ENCODE peak calls at places on chromosomes 12 and 14, in nine cellular contexts. One of them, this sample, is unnamed.

GRCh38 chr12:122961551-122962329 is 4.5 kb downstream of the ABCB9 start:
- DNase-seq in AG04450: no peak
- DNase-seq in mesendoderm: no peak
- DNase-seq in foreskin fibroblast: no peak
- DNase-seq in tibial artery: no peak
- DNase-seq in tibial nerve: no peak
- DNase-seq in mesenchymal stem cell: no peak
- DNase-seq in effector memory CD4-positive, alpha-beta T cell: no peak
- DNase-seq in neuronal stem cell: no peak
- DNase-seq in this sample: no peak

GRCh38 chr14:78405071-78405856 is 235.1 kb downstream of the NRXN3 start:
- DNase-seq in AG04450: no peak
- DNase-seq in mesendoderm: peak
- DNase-seq in tibial artery: no peak
- DNase-seq in effector memory CD4-positive, alpha-beta T cell: no peak
- DNase-seq in neuronal stem cell: no peak
- DNase-seq in foreskin fibroblast: no peak
- DNase-seq in tibial nerve: no peak
- DNase-seq in mesenchymal stem cell: no peak
- DNase-seq in this sample: no peak

GRCh38 chr12:89314060-89314761 is 38.1 kb downstream of the DUSP6 start:
- DNase-seq in effector memory CD4-positive, alpha-beta T cell: no peak
- DNase-seq in AG04450: no peak
- DNase-seq in neuronal stem cell: no peak
- DNase-seq in tibial artery: no peak
- DNase-seq in tibial nerve: no peak
- DNase-seq in mesenchymal stem cell: no peak
- DNase-seq in mesendoderm: no peak
- DNase-seq in foreskin fibroblast: no peak
- DNase-seq in this sample: no peak

GRCh38 chr14:81990312-81990761 is 456.7 kb upstream of the SEL1L start:
- DNase-seq in effector memory CD4-positive, alpha-beta T cell: no peak
- DNase-seq in neuronal stem cell: peak
- DNase-seq in foreskin fibroblast: peak
- DNase-seq in AG04450: peak
- DNase-seq in mesendoderm: peak
- DNase-seq in mesenchymal stem cell: peak
- DNase-seq in tibial nerve: peak
- DNase-seq in tibial artery: no peak
- DNase-seq in this sample: no peak

GRCh38 chr14:92987713-92988510 is 65.0 kb downstream of the CHGA start:
- DNase-seq in foreskin fibroblast: peak
- DNase-seq in AG04450: no peak
- DNase-seq in tibial artery: no peak
- DNase-seq in mesendoderm: no peak
- DNase-seq in tibial nerve: no peak
- DNase-seq in effector memory CD4-positive, alpha-beta T cell: no peak
- DNase-seq in mesenchymal stem cell: no peak
- DNase-seq in neuronal stem cell: no peak
- DNase-seq in this sample: no peak

GRCh38 chr12:22100952-22101748 is 55.1 kb downstream of the CMAS start:
- DNase-seq in effector memory CD4-positive, alpha-beta T cell: no peak
- DNase-seq in tibial artery: peak
- DNase-seq in foreskin fibroblast: peak
- DNase-seq in tibial nerve: peak
- DNase-seq in mesenchymal stem cell: peak
- DNase-seq in neuronal stem cell: peak
- DNase-seq in AG04450: peak
- DNase-seq in mesendoderm: peak
- DNase-seq in this sample: no peak

GRCh38 chr12:116137318-116137717 is 140.2 kb downstream of the MED13L start:
- DNase-seq in neuronal stem cell: no peak
- DNase-seq in tibial nerve: no peak
- DNase-seq in AG04450: no peak
- DNase-seq in mesendoderm: no peak
- DNase-seq in foreskin fibroblast: no peak
- DNase-seq in mesenchymal stem cell: no peak
- DNase-seq in effector memory CD4-positive, alpha-beta T cell: no peak
- DNase-seq in tibial artery: no peak
- DNase-seq in this sample: no peak

GRCh38 chr14:68365228-68365627 is 427.6 kb downstream of the ZFP36L1 start:
- DNase-seq in AG04450: peak
- DNase-seq in mesendoderm: no peak
- DNase-seq in tibial nerve: no peak
- DNase-seq in neuronal stem cell: no peak
- DNase-seq in tibial artery: no peak
- DNase-seq in foreskin fibroblast: peak
- DNase-seq in mesenchymal stem cell: peak
- DNase-seq in effector memory CD4-positive, alpha-beta T cell: no peak
- DNase-seq in this sample: peak

DNA sequence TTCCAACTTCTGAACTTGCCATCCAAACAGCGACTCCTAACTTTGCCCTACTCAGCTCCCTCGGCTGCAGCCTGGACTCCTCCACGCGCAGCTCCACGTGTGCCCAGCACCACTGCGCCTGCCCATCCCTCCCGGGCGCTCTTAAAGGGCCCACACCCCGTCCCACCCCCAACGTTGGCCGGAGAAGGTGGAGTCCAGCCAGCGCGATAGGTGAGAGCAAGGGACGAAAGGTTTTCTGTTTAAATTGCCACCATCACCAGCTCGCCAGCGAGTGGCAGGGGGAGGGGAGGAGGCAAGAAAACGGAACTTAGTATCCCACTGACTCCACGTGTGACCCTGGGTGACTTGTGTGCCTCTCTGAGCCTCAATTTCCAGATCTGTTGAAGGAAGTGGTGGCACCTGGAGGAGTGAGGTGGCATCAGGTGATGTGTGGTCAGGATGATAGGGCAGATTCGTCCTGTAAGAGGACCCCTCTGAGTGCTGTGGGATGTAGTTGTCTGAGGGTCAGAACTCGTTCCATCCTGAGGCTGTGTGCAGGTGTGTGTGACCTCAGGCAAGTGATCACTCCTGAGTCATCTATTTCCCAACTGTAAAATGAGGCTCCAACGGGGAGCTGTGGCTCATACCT is 59.7 kb downstream of the TRPV4 start:
- DNase-seq in tibial artery: no peak
- DNase-seq in tibial nerve: no peak
- DNase-seq in neuronal stem cell: no peak
- DNase-seq in mesenchymal stem cell: no peak
- DNase-seq in foreskin fibroblast: peak
- DNase-seq in mesendoderm: no peak
- DNase-seq in AG04450: no peak
- DNase-seq in effector memory CD4-positive, alpha-beta T cell: no peak
- DNase-seq in this sample: no peak
- H3K4me3 ChIP-seq in tibial artery: no peak
- H3K4me3 ChIP-seq in tibial nerve: no peak
- H3K4me3 ChIP-seq in neuronal stem cell: no peak
- H3K4me3 ChIP-seq in mesenchymal stem cell: peak
- H3K4me3 ChIP-seq in foreskin fibroblast: no peak
- H3K4me3 ChIP-seq in mesendoderm: no peak
- H3K4me3 ChIP-seq in AG04450: no peak
- H3K4me3 ChIP-seq in effector memory CD4-positive, alpha-beta T cell: no peak
- H3K4me3 ChIP-seq in this sample: no peak

DNA sequence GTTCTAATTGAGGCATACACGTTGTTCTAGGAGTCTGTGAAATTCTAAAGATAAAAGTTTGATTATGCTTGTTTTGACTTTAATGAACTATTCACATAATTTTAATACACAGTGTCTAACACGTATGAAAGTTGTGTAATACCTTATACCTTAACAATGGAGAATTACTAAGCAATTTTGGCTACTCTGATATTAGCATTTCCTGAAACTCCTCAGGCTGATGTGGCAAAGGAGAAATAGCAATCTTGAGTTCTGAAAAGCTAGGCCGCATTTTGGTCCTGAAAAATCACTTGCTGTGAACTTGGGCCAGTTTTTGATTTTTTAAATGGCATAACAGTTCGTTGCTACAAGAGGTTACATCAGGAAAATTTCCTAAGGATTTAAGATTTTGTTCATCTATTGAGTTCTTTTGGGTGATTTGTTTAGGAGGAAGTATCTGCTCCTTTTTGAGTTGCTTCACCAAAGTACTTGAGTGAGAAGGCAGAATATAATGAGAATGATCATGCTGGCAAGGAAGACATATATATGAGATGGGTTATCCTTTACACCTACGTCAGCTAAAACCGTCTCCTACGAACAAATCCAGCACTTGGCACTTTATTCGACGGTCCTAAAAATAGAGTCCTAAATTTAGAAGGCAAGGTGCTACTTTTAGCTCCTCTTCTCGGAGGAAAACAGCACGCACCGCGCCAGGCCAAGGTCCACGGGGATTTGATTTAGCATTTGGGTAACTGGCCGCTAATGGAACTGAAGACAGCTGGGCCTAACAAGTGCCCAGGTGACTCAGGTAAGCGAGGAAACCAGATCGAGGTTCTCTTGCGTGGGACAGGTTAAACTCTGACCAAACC is 32.2 kb downstream of the MIA2 start:
- DNase-seq in AG04450: no peak
- DNase-seq in neuronal stem cell: no peak
- DNase-seq in tibial artery: no peak
- DNase-seq in mesendoderm: no peak
- DNase-seq in mesenchymal stem cell: peak
- DNase-seq in effector memory CD4-positive, alpha-beta T cell: no peak
- DNase-seq in tibial nerve: peak
- DNase-seq in foreskin fibroblast: no peak
- DNase-seq in this sample: no peak
- H3K4me3 ChIP-seq in AG04450: peak
- H3K4me3 ChIP-seq in neuronal stem cell: peak
- H3K4me3 ChIP-seq in tibial artery: peak
- H3K4me3 ChIP-seq in mesendoderm: peak
- H3K4me3 ChIP-seq in mesenchymal stem cell: peak
- H3K4me3 ChIP-seq in effector memory CD4-positive, alpha-beta T cell: peak
- H3K4me3 ChIP-seq in tibial nerve: peak
- H3K4me3 ChIP-seq in foreskin fibroblast: peak
- H3K4me3 ChIP-seq in this sample: peak

DNA sequence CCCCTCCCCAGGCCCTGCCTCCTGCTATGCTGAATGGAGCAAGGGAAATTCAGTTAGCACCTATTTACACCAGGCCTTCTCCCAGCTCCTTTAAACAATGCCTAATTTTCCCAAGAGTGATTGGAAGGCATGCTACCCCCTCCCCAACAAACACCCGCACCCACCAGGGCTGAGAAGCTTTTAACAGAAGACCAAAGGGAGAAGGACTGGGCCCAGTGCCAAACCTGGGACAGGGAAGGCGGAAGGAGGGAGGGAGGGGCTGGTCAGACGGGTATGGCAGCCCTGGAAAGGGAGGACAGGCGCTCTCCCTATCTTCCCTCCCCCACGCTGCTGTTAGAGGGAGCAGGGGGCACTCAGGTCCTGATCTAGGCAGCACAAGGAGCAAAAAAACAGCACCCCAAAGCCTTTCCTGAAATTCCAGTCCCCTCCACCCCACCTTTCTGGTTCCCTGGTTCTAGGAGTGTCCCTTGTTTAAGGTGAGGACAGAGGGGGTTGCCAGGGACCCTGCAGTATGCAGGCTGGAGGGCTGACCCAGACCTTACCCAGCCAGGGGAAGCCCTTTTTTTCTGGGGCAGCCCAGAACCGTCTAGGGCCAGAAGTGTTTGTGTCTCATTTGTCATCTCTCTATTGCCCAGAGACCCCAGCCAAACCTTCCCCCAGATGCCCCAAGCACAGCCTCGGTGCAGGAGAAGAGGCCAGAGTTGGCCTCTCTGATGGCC is 2.4 kb upstream of the KRT8 start:
- DNase-seq in effector memory CD4-positive, alpha-beta T cell: no peak
- DNase-seq in foreskin fibroblast: no peak
- DNase-seq in mesenchymal stem cell: peak
- DNase-seq in mesendoderm: peak
- DNase-seq in AG04450: no peak
- DNase-seq in neuronal stem cell: no peak
- DNase-seq in tibial nerve: no peak
- DNase-seq in tibial artery: peak
- DNase-seq in this sample: no peak
- H3K4me3 ChIP-seq in effector memory CD4-positive, alpha-beta T cell: no peak
- H3K4me3 ChIP-seq in foreskin fibroblast: no peak
- H3K4me3 ChIP-seq in mesenchymal stem cell: no peak
- H3K4me3 ChIP-seq in mesendoderm: no peak
- H3K4me3 ChIP-seq in AG04450: no peak
- H3K4me3 ChIP-seq in neuronal stem cell: no peak
- H3K4me3 ChIP-seq in tibial nerve: no peak
- H3K4me3 ChIP-seq in tibial artery: no peak
- H3K4me3 ChIP-seq in this sample: no peak

GRCh38 chr12:51589557-51590176 is 1.4 kb upstream of the SCN8A start:
- DNase-seq in effector memory CD4-positive, alpha-beta T cell: no peak
- DNase-seq in AG04450: no peak
- DNase-seq in tibial nerve: no peak
- DNase-seq in neuronal stem cell: no peak
- DNase-seq in foreskin fibroblast: no peak
- DNase-seq in mesenchymal stem cell: no peak
- DNase-seq in tibial artery: no peak
- DNase-seq in mesendoderm: no peak
- DNase-seq in this sample: no peak
- H3K4me3 ChIP-seq in effector memory CD4-positive, alpha-beta T cell: no peak
- H3K4me3 ChIP-seq in AG04450: no peak
- H3K4me3 ChIP-seq in tibial nerve: no peak
- H3K4me3 ChIP-seq in neuronal stem cell: peak
- H3K4me3 ChIP-seq in foreskin fibroblast: peak
- H3K4me3 ChIP-seq in mesenchymal stem cell: peak
- H3K4me3 ChIP-seq in tibial artery: no peak
- H3K4me3 ChIP-seq in mesendoderm: no peak
- H3K4me3 ChIP-seq in this sample: peak

DNA sequence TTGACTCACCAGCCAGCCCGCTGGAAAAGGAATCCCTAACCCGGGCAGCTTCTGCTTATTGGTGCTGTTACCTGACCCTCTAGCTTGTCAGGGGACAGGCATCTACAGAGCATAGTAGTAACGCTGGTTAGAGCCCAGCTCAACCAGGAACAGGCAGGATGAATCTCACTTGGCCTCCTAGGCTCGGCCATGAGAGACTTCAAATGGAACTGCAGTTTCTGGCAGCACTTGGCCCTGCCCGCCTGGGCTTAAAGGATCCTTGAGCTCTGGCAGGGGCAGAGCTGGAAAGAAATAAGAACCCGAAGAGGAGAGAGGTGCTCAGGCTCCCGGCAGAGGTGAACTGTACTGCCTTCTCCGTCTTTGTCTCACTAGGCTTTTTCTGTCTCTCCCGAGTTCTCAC is 2.3 kb upstream of the LHX5 start:
- DNase-seq in AG04450: no peak
- DNase-seq in tibial artery: no peak
- DNase-seq in mesenchymal stem cell: no peak
- DNase-seq in tibial nerve: no peak
- DNase-seq in foreskin fibroblast: peak
- DNase-seq in mesendoderm: peak
- DNase-seq in neuronal stem cell: no peak
- DNase-seq in effector memory CD4-positive, alpha-beta T cell: no peak
- DNase-seq in this sample: no peak
- H3K4me3 ChIP-seq in AG04450: no peak
- H3K4me3 ChIP-seq in tibial artery: no peak
- H3K4me3 ChIP-seq in mesenchymal stem cell: peak
- H3K4me3 ChIP-seq in tibial nerve: no peak
- H3K4me3 ChIP-seq in foreskin fibroblast: no peak
- H3K4me3 ChIP-seq in mesendoderm: no peak
- H3K4me3 ChIP-seq in neuronal stem cell: no peak
- H3K4me3 ChIP-seq in effector memory CD4-positive, alpha-beta T cell: no peak
- H3K4me3 ChIP-seq in this sample: no peak

This sample was measured in BJ.